ENCODE peak calls at places on chromosomes 3 and 15, in six cellular contexts. D is transverse colon, U is esophagus muscularis mucosa, A is body of pancreas, R is tibial artery, Y is foreskin fibroblast. B is an unnamed sample.

GRCh38 chr15:65535192-65535591 is 4.9 kb downstream of the HACD3 start:
- DNase-seq in D (no peak), U (no peak), R (no peak), Y (no peak), A (no peak), B (no peak)

GRCh38 chr3:123789760-123790159 is 94.4 kb downstream of the MYLK start:
- DNase-seq in U (peak), Y (no peak), D (no peak), R (no peak), A (no peak), B (peak)

GRCh38 chr15:65292938-65293518 is 2.8 kb upstream of the RNU5A-1 start:
- DNase-seq in D (no peak), U (no peak), Y (no peak), R (no peak), A (no peak), B (no peak)

GRCh38 chr3:24505678-24506560 is 11.3 kb upstream of the THRB start:
- DNase-seq in Y (peak), D (no peak), A (no peak), U (peak), R (no peak), B (no peak)

GRCh38 chr15:63086967-63087366 is 34.7 kb upstream of the LACTB start:
- DNase-seq in R (no peak), Y (no peak), D (no peak), U (no peak), A (no peak), B (no peak)

GRCh38 chr3:40387001-40387894 is at the start of gene ENTPD3:
- DNase-seq in Y (peak), D (peak), R (no peak), U (no peak), A (peak), B (no peak)

GRCh38 chr3:10693457-10693856 is 122.6 kb upstream of the SLC6A11 start:
- DNase-seq in A (no peak), Y (peak), U (no peak), R (no peak), D (no peak), B (peak)

GRCh38 chr15:99384992-99385669 is 133.8 kb downstream of the LRRC28 start:
- DNase-seq in Y (no peak), U (no peak), R (no peak), A (no peak), D (no peak), B (no peak)

GRCh38 chr15:95557226-95558046 is 773.1 kb upstream of the NR2F2 start:
- DNase-seq in A (no peak), D (no peak), Y (peak), R (peak), U (no peak), B (peak)

GRCh38 chr3:129224984-129225393 is 24.4 kb upstream of the COPG1 start:
- DNase-seq in D (peak), R (peak), Y (peak), A (peak), U (no peak), B (peak)

GRCh38 chr3:84965141-84965540 is 6.4 kb downstream of the CADM2 start:
- DNase-seq in A (no peak), U (no peak), R (no peak), D (no peak), Y (no peak), B (no peak)

GRCh38 chr3:39109086-39109485 is 1.6 kb downstream of the TTC21A start:
- DNase-seq in R (no peak), U (no peak), A (no peak), Y (no peak), D (no peak), B (no peak)

GRCh38 chr3:141959921-141960554 is 83.6 kb downstream of the ATP1B3 start:
- DNase-seq in Y (peak), R (no peak), U (no peak), D (no peak), A (no peak), B (peak)

GRCh38 chr3:31129241-31129640 is 234.8 kb upstream of the GADL1 start:
- DNase-seq in A (no peak), D (no peak), R (no peak), Y (no peak), U (no peak), B (no peak)

GRCh38 chr3:150742679-150743078 is 20.3 kb downstream of the SIAH2 start:
- DNase-seq in U (no peak), A (no peak), Y (no peak), D (no peak), R (no peak), B (no peak)

GRCh38 chr3:4981160-4981687 is 2.0 kb downstream of the BHLHE40 start:
- DNase-seq in A (no peak), D (no peak), R (no peak), U (no peak), Y (no peak), B (no peak)

GRCh38 chr3:127254730-127255129 is 33.1 kb downstream of the PRR20G start:
- DNase-seq in A (no peak), D (no peak), Y (no peak), U (peak), R (no peak), B (no peak)
- TF ChIP-seq CTCF in A (no peak), D (no peak), Y (peak), U (no peak), R (no peak), B (peak)

GRCh38 chr15:62020576-62021160 is 39.6 kb downstream of the VPS13C start:
- DNase-seq in A (no peak), R (no peak), D (no peak), U (no peak), Y (no peak), B (peak)
- TF ChIP-seq CTCF in A (no peak), R (no peak), D (no peak), U (no peak), Y (no peak), B (no peak)

GRCh38 chr15:89707577-89707976 is 17.0 kb downstream of the WDR93 start:
- DNase-seq in U (no peak), D (no peak), A (no peak), R (no peak), Y (no peak), B (no peak)
- TF ChIP-seq CTCF in U (no peak), D (no peak), A (no peak), R (no peak), Y (no peak), B (no peak)

DNA sequence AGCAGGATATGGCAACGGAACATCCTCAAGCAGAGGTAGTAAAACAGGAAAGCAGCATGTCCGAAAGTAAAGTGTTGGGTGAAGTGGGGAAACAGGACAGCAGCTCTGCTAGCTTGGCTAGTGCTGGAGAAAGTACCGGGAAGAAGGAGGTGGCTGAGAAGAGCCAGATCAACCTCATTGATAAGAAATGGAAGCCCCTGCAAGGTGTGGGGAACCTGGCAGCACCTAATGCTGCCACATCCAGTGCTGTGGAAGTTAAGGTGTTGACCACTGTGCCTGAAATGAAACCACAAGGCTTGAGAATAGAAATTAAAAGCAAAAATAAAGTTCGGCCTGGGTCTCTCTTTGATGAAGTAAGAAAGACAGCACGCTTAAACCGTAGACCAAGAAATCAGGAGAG is 14.3 kb upstream of the ZBTB47 start:
- DNase-seq in Y (no peak), D (no peak), U (no peak), A (no peak), R (no peak), B (no peak)
- TF ChIP-seq CTCF in Y (no peak), D (no peak), U (no peak), A (no peak), R (no peak), B (no peak)

B was measured in HFFc6.